ENCODE peak calls at places on chromosomes 5 and 9, in seven cellular contexts. V, X, C, U, F, B and I are unnamed samples.

GRCh38 chr9:95027914-95028854 is 289.3 kb downstream of the FANCC start:
- DNase-seq in X (no peak), U (no peak), B (no peak), F (no peak), C (no peak), V (no peak), I (no peak)

GRCh38 chr5:137501846-137502406 is 2.8 kb upstream of the SPOCK1 start:
- DNase-seq in C (no peak), F (no peak), V (no peak), U (no peak), B (no peak), X (no peak), I (no peak)

GRCh38 chr5:24547127-24547526 is 97.7 kb downstream of the CDH10 start:
- DNase-seq in V (no peak), B (no peak), U (no peak), X (no peak), F (no peak), C (no peak), I (no peak)

GRCh38 chr5:107446972-107447371 is 223.8 kb downstream of the EFNA5 start:
- DNase-seq in U (no peak), X (no peak), B (no peak), C (no peak), V (no peak), F (no peak), I (no peak)

GRCh38 chr5:93600409-93601052 is 17.5 kb downstream of the NR2F1 start:
- DNase-seq in C (peak), F (no peak), X (no peak), U (no peak), V (peak), B (no peak), I (peak)

GRCh38 chr5:34735436-34736426 is 79.6 kb downstream of the RAI14 start:
- DNase-seq in X (no peak), B (no peak), V (peak), F (no peak), C (peak), U (no peak), I (peak)

GRCh38 chr5:112119527-112119926 is 299.6 kb downstream of the EPB41L4A start:
- DNase-seq in C (no peak), F (no peak), B (no peak), V (no peak), U (peak), X (no peak), I (peak)

GRCh38 chr5:95664204-95664786 is 17.7 kb downstream of the RFESD start:
- DNase-seq in V (peak), B (no peak), U (peak), X (no peak), F (no peak), C (peak), I (peak)

GRCh38 chr5:128083811-128084227 is 253 bp downstream of the SLC12A2 start:
- DNase-seq in U (no peak), V (peak), B (no peak), F (no peak), X (no peak), C (no peak), I (peak)

GRCh38 chr9:111301195-111301594 is 28.8 kb downstream of the OR2K2 start:
- DNase-seq in V (peak), U (no peak), B (no peak), X (no peak), C (peak), F (no peak), I (peak)

GRCh38 chr5:22970956-22971618 is 117.9 kb upstream of the CDH12 start:
- DNase-seq in F (no peak), C (no peak), V (no peak), X (no peak), B (no peak), U (no peak), I (no peak)

GRCh38 chr9:91837982-91838731 is 111.9 kb downstream of the ROR2 start:
- DNase-seq in V (peak), C (no peak), X (peak), U (no peak), F (no peak), B (peak), I (peak)

GRCh38 chr9:16964228-16964627 is 93.8 kb upstream of the BNC2 start:
- DNase-seq in B (no peak), C (peak), V (peak), U (no peak), F (no peak), X (no peak), I (peak)

GRCh38 chr5:65034029-65034781 is 265.5 kb downstream of the CWC27 start:
- DNase-seq in X (peak), F (no peak), V (peak), B (no peak), U (peak), C (no peak), I (no peak)

DNA sequence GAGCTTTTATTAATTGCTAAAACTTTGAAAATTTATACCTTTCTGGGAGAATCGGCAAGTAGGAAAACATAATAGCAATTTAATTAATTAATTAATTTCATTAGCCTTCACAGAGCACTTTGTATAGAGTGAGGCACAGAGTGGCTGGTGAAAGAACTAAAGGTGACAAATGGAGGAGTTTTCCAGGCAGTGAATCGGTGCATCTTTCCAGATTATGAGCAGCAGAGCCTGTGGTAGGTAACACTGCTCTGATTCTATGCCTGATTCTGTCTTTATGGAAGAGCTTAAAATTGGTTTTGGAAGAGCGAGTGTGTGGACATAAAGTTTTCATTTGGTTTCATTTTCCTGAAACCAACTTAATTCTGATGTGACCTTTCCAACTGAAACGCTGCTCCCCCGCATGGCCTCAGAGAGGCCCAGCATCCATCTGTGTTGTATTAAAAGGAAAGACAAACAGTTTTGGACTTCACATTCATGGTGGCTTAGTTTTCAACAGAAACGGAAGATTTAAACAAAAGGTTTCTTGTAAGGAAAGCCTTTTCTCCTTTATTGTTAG is 188.9 kb upstream of the RPS23 start:
- DNase-seq in C (no peak), U (no peak), F (no peak), V (peak), B (no peak), X (peak), I (peak)
- H3K4me3 ChIP-seq in C (peak), U (no peak), F (peak), V (peak), B (no peak), X (no peak), I (peak)

DNA sequence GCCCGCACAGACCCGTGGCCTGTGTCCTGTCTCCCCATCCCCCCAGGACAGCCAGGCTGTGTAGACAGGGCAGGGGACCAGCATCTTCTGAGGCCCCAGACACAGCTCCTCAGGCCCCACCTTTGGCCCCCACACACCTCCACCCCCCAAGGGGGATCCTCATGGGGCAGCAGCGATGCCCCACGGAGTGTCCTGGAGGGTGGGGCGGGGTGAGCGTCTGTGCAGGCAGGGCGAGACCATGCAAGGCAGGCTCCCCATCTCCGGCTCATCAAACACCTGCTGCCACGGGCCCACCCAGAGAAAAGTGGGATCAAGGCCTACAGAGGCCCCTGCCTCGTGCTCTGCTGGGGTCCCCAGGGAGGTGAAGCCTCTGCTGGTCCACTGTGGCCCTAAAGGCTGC is 118.7 kb upstream of the FOXD4L5 start:
- DNase-seq in B (no peak), F (no peak), U (no peak), V (no peak), X (no peak), C (no peak), I (no peak)
- H3K4me3 ChIP-seq in B (no peak), F (no peak), U (no peak), V (no peak), X (no peak), C (no peak), I (no peak)

GRCh38 chr5:10577371-10578291 is 13.8 kb downstream of the ANKRD33B start:
- DNase-seq in U (peak), V (peak), B (peak), C (no peak), X (peak), F (peak), I (no peak)
- H3K4me3 ChIP-seq in U (peak), V (no peak), B (no peak), C (no peak), X (no peak), F (no peak), I (no peak)

GRCh38 chr9:109496126-109496707 is 1.9 kb downstream of the PTPN3 start:
- DNase-seq in B (no peak), V (no peak), C (no peak), X (no peak), F (no peak), U (no peak), I (no peak)
- H3K4me3 ChIP-seq in B (no peak), V (no peak), C (no peak), X (no peak), F (no peak), U (no peak), I (no peak)